ENCODE peak calls at places on chromosomes 11 and 22, in four cellular contexts. D is GM12878, L is WTC11, J is SK-N-SH. N is an unnamed sample.

GRCh38 chr11:9600651-9601040 is 27.2 kb downstream of the WEE1 start:
- DNase-seq in J (no peak), L (no peak), D (peak; percentile 63), N (no peak)

GRCh38 chr11:121894581-121894980 is 221.4 kb downstream of the BLID start:
- DNase-seq in L (no peak), D (no peak), J (no peak), N (no peak)

GRCh38 chr11:1048375-1049070 is 12.0 kb upstream of the MUC6 start:
- DNase-seq in D (no peak), L (peak; percentile 30), J (peak; percentile 39), N (no peak)

GRCh38 chr11:1234771-1235614 is 12.1 kb downstream of the MUC5B start:
- DNase-seq in L (no peak), D (no peak), J (peak; percentile 29), N (no peak)

GRCh38 chr22:40021401-40022000 is 26.7 kb downstream of the FAM83F start:
- DNase-seq in D (no peak), J (no peak), L (no peak), N (no peak)

GRCh38 chr11:118091690-118092089 is 4.9 kb upstream of the SMIM35 start:
- DNase-seq in J (no peak), L (no peak), D (no peak), N (no peak)

GRCh38 chr11:130477646-130478203 is 29.3 kb downstream of the ADAMTS15 start:
- DNase-seq in L (no peak), J (peak; percentile 3), D (no peak), N (no peak)

GRCh38 chr11:2670541-2671100 is 29.2 kb downstream of the KCNQ1OT1 start:
- DNase-seq in L (no peak), D (no peak), J (no peak), N (no peak)

GRCh38 chr11:125593113-125593761 is 585 bp downstream of the STT3A start:
- DNase-seq in D (no peak), J (no peak), L (no peak), N (peak; percentile 66)

GRCh38 chr22:38923463-38924196 is 33.8 kb upstream of the APOBEC3A start:
- DNase-seq in D (no peak), J (peak; percentile 71), L (no peak), N (peak; percentile 72)

GRCh38 chr11:45805305-45806071 is 539 bp downstream of the SLC35C1 start:
- DNase-seq in D (no peak), J (no peak), L (peak; percentile 28), N (peak; percentile 41)

GRCh38 chr22:45867118-45867905 is 109.7 kb downstream of the WNT7B start:
- DNase-seq in L (peak; percentile 53), J (peak; percentile 87), D (no peak), N (no peak)

GRCh38 chr22:50687829-50688228 is 15.2 kb downstream of the SHANK3 start:
- DNase-seq in J (no peak), D (no peak), L (no peak), N (no peak)

GRCh38 chr22:47065756-47066615 is 303.5 kb downstream of the TBC1D22A start:
- DNase-seq in D (no peak), L (no peak), J (no peak), N (no peak)

GRCh38 chr22:27115816-27116256 is 458.4 kb downstream of the MIAT start:
- DNase-seq in L (no peak), D (no peak), J (no peak), N (no peak)

GRCh38 chr11:133021503-133021902 is 510.8 kb downstream of the OPCML start:
- DNase-seq in D (no peak), J (no peak), L (no peak), N (no peak)

DNA sequence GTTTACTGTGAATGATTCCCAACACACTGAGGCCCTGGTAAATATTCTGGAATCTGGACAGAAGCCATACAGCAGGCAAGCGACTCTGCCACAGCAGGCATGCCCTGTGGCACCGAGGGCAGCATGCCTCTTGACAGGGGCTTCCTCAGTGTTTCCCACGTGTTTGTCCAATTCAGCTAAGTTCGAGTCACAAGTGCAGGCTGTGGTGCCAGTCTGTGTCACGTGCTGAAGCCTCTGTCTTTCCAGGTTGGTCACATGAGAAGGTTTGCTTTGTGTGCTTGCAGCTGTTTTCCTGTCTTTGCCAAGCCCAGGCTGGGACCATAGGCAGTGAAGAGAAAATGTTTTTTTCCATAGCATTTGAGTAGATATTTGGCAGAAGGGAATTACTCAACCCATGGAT is 2.4 kb upstream of the PPFIBP2 start:
- DNase-seq in J (no peak), L (no peak), D (no peak), N (no peak)
- TF ChIP-seq USF1 in J (no peak), L (no peak), D (peak; percentile 73), N (no peak)

DNA sequence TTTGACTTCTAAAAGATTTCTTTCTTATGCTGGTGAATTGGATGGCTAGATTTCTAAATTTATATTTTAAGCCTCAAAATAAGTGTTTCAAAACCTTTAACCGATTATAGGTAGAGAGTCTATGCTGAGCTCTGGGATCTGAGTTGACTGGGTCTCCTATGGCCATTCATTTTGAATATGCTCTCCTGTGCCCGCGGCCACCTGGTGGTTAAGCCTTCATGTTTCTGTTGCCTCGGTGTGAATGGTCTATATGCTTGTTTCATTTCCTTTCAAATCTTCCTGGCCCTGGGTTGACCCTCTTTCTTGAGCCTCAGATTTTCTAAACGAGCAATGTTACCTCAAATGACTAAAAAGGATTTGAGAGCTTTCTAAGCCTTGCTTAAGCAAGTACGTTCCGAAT is 789.3 kb upstream of the KIRREL3 start:
- DNase-seq in J (peak; percentile 58), L (peak; percentile 58), D (no peak), N (no peak)
- TF ChIP-seq USF1 in J (no peak), L (no peak), D (no peak), N (no peak)

DNA sequence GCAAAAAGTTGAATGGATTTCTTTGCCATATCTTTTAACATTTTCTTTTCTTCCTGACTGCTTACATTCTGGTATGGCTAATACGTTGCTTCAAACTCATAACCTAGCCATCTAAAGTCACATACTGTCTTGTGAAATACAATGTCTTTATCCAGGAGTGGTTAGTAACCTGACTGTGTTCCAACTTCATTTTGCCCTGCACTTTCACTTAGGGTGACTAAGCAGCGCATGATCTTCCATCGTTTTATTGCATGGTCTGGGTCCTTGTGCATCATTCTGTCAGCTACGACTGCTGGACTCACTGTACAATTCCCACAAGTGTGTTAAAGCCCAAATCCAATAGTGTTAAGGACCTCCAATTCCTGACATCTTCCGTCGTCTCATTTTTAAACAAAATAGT is 403.2 kb downstream of the NTM start:
- DNase-seq in L (no peak), D (no peak), J (no peak), N (no peak)
- TF ChIP-seq USF1 in L (no peak), D (no peak), J (no peak), N (no peak)

DNA sequence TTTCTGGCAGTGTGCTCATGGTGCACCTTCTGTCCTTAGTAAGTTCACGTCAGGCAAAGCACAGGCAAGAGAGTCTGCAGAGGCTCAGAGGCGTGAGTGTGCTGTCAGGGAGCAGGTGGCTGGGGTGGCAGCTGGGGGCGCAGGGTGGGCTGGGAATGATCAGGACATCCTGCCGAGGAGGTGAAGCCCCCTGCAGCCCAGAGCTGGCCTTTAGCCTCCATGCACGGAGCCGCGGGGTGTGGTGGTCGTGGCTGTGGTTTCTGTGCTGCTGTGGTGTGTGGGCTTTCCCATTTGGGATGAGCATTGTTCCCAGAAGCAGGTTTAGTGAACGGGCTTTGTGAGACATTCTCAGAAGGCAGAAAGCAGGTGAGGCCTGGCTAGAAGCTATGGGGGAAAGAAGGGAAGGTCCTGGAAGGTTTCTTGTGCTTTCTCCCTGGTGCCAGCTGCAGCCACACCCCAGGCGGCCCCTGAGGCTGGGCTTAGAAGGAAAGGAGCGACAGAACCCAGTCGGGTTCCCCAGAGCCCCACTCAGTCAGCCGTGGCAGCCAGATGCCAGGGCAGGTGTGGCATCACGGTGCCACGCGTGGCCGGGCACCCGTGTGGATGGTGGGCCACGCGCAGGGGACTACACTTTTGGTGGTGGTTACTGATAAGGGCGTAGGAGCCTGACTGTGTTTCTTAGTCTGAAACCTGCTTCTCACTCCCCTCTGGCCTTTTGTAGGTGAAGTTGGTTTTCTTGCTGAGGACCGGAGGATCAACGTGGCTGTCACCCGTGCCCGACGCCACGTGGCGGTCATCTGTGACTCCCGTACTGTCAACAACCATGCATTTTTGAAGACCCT is 32.0 kb downstream of the IGHMBP2 start:
- DNase-seq in J (no peak), L (no peak), D (no peak), N (no peak)
- TF ChIP-seq USF1 in J (no peak), L (no peak), D (no peak), N (no peak)

DNA sequence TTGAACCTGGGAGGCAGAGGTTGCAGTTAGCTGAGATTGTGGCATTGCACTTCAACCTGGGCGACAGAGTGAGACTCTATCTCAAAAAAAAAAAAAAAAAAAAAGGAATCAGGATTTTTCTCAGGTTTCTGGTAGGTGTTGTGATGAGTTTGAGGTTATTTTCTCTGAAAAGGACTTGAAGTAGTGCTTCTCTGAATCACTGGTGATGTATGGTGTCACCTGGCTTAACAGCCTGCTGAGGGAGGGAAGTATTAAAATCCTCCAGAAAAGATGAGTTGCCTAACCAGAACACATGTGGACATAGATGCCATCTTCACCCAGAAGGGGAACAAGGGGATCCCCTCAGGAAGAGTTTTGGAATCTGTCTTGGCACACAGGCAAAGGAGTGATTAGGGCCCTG is 20.1 kb downstream of the SMARCB1 start:
- DNase-seq in L (no peak), D (no peak), J (no peak), N (no peak)
- TF ChIP-seq USF1 in L (no peak), D (no peak), J (no peak), N (no peak)

N was measured in K562.